ENCODE peak calls at places on chromosomes 4 and X, in nine cellular contexts. C is GM23248, B is PC-3, I is Karpas-422, A is MM.1S, W is fibroblast of lung, F is H9, R is IMR-90, K is HCT116. T is an unnamed sample. For H3K9me3, the result is how much of the 10 kb centered on the place peaks cover.

GRCh38 chrX:15525664-15526416 is 25.2 kb downstream of the BMX start:
- DNase-seq in R (no peak), F (no peak), W (no peak), C (no peak), I (peak), A (no peak), B (peak), K (no peak), T (no peak)

GRCh38 chrX:132853040-132853439 is 105.4 kb downstream of the HS6ST2 start:
- DNase-seq in W (peak), A (no peak), B (peak), K (no peak), I (no peak), F (no peak), C (peak), R (no peak), T (no peak)

GRCh38 chrX:132470179-132470578 is 18.7 kb downstream of the MBNL3 start:
- DNase-seq in I (no peak), F (no peak), B (no peak), R (no peak), A (no peak), W (no peak), K (no peak), C (no peak), T (no peak)

GRCh38 chr4:24793219-24794005 is 2.0 kb upstream of the SOD3 start:
- DNase-seq in I (no peak), R (peak), F (no peak), W (no peak), B (peak), K (peak), C (peak), A (no peak), T (no peak)

GRCh38 chr4:8046925-8047541 is 107.4 kb upstream of the AFAP1 start:
- DNase-seq in K (no peak), I (peak), F (no peak), W (no peak), B (no peak), C (no peak), A (no peak), R (no peak), T (no peak)

GRCh38 chrX:24148535-24149345 is 789 bp upstream of the ZFX start:
- DNase-seq in B (peak), F (no peak), C (peak), A (no peak), I (peak), R (peak), W (peak), K (no peak), T (no peak)

GRCh38 chr4:162959056-162959455 is 207.6 kb downstream of the NAF1 start:
- DNase-seq in K (peak), W (no peak), I (peak), B (peak), F (peak), C (no peak), R (no peak), A (no peak), T (peak)

GRCh38 chrX:13845721-13846378 is 29.0 kb upstream of the GPM6B start:
- DNase-seq in W (peak), B (peak), A (no peak), F (no peak), I (no peak), K (no peak), C (peak), R (no peak), T (no peak)

GRCh38 chr4:71980976-71981375 is 50.8 kb upstream of the NPFFR2 start:
- DNase-seq in W (no peak), F (no peak), R (no peak), I (no peak), A (no peak), K (no peak), C (no peak), B (no peak), T (no peak)

GRCh38 chr4:11675051-11675800 is 246.5 kb upstream of the HS3ST1 start:
- DNase-seq in B (no peak), F (no peak), I (no peak), K (no peak), W (no peak), C (no peak), A (no peak), R (no peak), T (no peak)

GRCh38 chrX:107654778-107655761 is 26.8 kb downstream of the PRPS1 start:
- DNase-seq in A (no peak), B (peak), F (peak), I (peak), R (peak), K (peak), W (peak), C (peak), T (peak)

GRCh38 chrX:149365061-149365460 is 140.0 kb downstream of the IDS start:
- DNase-seq in C (peak), I (no peak), B (peak), F (no peak), W (no peak), K (no peak), A (no peak), R (no peak), T (no peak)

GRCh38 chr4:21765810-21766407 is 182.7 kb downstream of the KCNIP4 start:
- DNase-seq in I (peak), A (peak), B (peak), W (peak), F (peak), K (peak), C (peak), R (peak), T (peak)

GRCh38 chr4:124167602-124168001 is 544.9 kb downstream of the ANKRD50 start:
- DNase-seq in C (peak), W (no peak), B (no peak), I (no peak), F (no peak), K (no peak), A (no peak), R (no peak), T (no peak)

GRCh38 chrX:14039344-14039743 is 9.7 kb upstream of the GEMIN8 start:
- DNase-seq in B (peak), K (no peak), A (peak), R (peak), C (peak), F (no peak), W (peak), I (peak), T (peak)

GRCh38 chr4:74219241-74219640 is 61.3 kb downstream of the MTHFD2L start:
- DNase-seq in F (no peak), W (no peak), A (no peak), K (no peak), B (no peak), I (no peak), R (no peak), C (no peak), T (no peak)

GRCh38 chrX:153672531-153673397 is 849 bp downstream of the PNCK start:
- DNase-seq in K (no peak), R (no peak), W (no peak), B (no peak), C (no peak), I (no peak), A (no peak), F (no peak), T (no peak)

GRCh38 chr4:2352171-2352570 is 66.3 kb downstream of the ZFYVE28 start:
- DNase-seq in C (no peak), A (no peak), W (no peak), R (no peak), K (no peak), F (peak), I (no peak), B (no peak), T (no peak)

GRCh38 chr4:40251366-40251765 is 54.5 kb downstream of the RHOH start:
- DNase-seq in W (no peak), F (no peak), R (no peak), I (no peak), B (peak), A (no peak), K (peak), C (peak), T (peak)

GRCh38 chrX:10387011-10387410 is 230.2 kb downstream of the CLCN4 start:
- DNase-seq in W (peak), F (no peak), C (peak), K (no peak), B (peak), A (no peak), I (no peak), R (peak), T (no peak)

GRCh38 chr4:27338530-27338929 is 477.9 kb downstream of the STIM2 start:
- DNase-seq in R (no peak), C (no peak), I (no peak), W (no peak), F (no peak), K (no peak), A (no peak), B (no peak), T (no peak)

GRCh38 chr4:39613093-39613656 is 25.5 kb downstream of the SMIM14 start:
- DNase-seq in B (peak), F (no peak), A (no peak), K (no peak), R (peak), I (peak), W (peak), C (peak), T (peak)

GRCh38 chr4:8908206-8908893 is 36.7 kb upstream of the HMX1 start:
- DNase-seq in W (no peak), I (no peak), B (no peak), F (peak), C (no peak), A (no peak), K (no peak), R (no peak), T (no peak)

GRCh38 chr4:153922148-153922547 is 133.3 kb upstream of the SFRP2 start:
- DNase-seq in B (no peak), I (no peak), C (no peak), R (no peak), W (no peak), A (no peak), F (no peak), K (no peak), T (no peak)

GRCh38 chrX:34197946-34198345 is 65.8 kb upstream of the FAM47A start:
- DNase-seq in C (no peak), K (no peak), B (peak), I (no peak), F (no peak), A (no peak), R (no peak), W (no peak), T (peak)

GRCh38 chr4:3704669-3705068 is 61.5 kb upstream of the ADRA2C start:
- DNase-seq in W (no peak), I (no peak), F (no peak), C (no peak), R (no peak), B (no peak), K (no peak), A (no peak), T (no peak)

GRCh38 chr4:165302658-165303057 is 24.8 kb upstream of the MSMO1 start:
- DNase-seq in I (no peak), A (no peak), F (no peak), C (no peak), R (no peak), W (no peak), K (no peak), B (no peak), T (no peak)

DNA sequence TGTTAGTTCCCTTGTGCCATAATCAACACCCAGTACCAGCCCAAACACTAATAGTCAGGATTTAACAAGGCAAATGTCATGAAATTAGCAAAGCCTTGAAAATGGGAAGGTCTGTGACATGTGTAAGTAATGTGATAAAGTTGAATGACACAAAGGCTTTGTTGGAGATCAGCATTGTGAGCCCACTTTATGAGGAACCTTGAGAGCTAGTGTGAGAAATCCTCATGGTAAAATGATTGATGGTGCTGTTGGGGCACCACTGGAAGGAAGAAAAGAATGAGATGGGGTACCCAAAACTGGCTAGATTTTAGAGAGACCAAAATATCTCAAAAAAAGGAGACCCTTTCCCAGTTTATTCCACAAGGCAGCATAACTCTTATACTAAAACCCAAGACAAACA is 3.3 kb upstream of the LIN54 start:
- DNase-seq in F (no peak), I (no peak), W (no peak), C (no peak), K (no peak), R (no peak), A (no peak), B (no peak), T (no peak)
- H2AFZ ChIP-seq in F (peak), I (peak), W (peak), C (peak), K (peak), R (no peak), A (no peak), B (peak), T (peak)

GRCh38 chrX:146921204-146921603 is 106.7 kb upstream of the CXorf51A start:
- DNase-seq in C (no peak), F (no peak), A (peak), B (no peak), K (no peak), I (no peak), R (no peak), W (no peak), T (no peak)
- H3K9me3 ChIP-seq in C (under half), F (under half), A (under half), B (under half), K (under half), I (under half), R (under half), W (under half), T (under half)

DNA sequence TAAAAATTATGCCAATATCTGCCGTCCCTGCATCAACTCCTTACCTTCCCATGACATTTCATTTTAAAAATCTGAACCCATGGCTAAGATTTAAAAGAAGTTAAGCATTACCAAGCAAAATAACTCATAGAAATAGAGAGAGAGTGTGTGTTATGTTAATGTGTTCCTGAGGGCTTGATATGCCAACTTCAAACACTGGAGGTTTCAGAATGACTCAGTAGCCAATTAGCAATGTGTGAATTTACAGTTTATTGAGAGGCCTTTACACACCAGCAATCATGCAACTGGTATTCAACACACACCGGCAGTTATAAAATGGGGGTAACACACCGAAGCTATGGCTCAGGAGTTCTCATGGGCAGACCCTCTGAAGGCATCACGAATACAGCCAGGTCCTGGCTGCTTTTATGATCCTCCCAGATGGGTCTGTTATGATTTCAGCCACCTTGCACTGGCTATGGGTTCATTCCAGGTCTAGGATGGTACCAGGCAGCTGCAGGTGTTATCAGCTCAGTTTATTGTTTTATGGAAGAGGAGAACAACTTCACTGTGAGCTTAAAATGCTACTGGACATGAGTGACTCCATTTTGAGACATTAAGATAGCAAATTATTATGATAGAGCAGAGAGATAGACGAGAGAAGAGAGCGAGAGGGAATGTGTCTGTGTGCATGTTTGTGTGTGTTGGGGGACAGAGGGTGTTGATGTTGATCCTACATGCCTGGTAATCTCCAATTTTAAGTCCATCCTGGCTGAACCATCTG is 820.4 kb downstream of the FSTL5 start:
- DNase-seq in I (no peak), A (no peak), K (no peak), F (no peak), B (no peak), R (no peak), C (no peak), W (no peak), T (no peak)
- H3K4me2 ChIP-seq in I (no peak), A (no peak), K (no peak), F (no peak), B (no peak), R (no peak), C (no peak), W (no peak), T (no peak)

GRCh38 chr4:149987330-149987751 is 90.9 kb upstream of the DCLK2 start:
- DNase-seq in F (no peak), K (no peak), C (no peak), B (no peak), I (no peak), R (no peak), W (peak), A (no peak), T (no peak)
- H2AFZ ChIP-seq in F (no peak), K (no peak), C (peak), B (no peak), I (no peak), R (no peak), W (no peak), A (no peak), T (no peak)

DNA sequence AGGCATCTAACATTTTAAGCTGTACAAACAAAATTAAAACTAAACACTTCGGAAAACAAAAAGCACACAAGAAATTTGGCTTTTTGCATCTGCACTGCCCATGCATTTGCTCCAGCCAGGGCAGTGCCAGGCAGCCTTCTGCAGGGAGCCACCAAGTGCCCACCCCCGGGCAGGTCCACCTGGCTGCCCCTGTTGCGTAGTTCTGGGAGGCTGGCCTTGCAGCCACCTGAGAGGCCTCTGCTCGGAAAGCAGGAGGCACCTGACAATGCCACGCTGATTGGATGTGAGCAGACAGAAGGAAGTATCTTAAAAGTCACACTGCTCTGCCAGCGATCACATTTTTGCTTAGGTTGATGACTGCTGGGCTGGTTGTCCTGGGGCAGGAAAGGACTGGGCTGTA is 3.5 kb downstream of the TMEM271 start:
- DNase-seq in C (no peak), F (no peak), W (no peak), K (no peak), R (no peak), B (no peak), I (no peak), A (no peak), T (no peak)
- H3K9me3 ChIP-seq in C (under half), F (under half), W (under half), K (under half), R (under half), B (under half), I (under half), A (under half), T (under half)

T was measured in PC-9.